ENCODE peak calls at places on chromosome 4, in four cellular contexts. U is uterus, J is tibial artery, W is colonic mucosa. L is an unnamed sample.
A peak's percentile ranks its signal among the peaks of the same experiment; 100 is the strongest.

GRCh38 chr4:138510053-138510452 is 267.9 kb upstream of the SLC7A11 start:
- DNase-seq in J (no peak), W (no peak), U (no peak), L (peak; percentile 9)

GRCh38 chr4:184453402-184454160 is 20.8 kb downstream of the IRF2 start:
- DNase-seq in U (no peak), J (no peak), W (peak; percentile 50), L (peak; percentile 95)

GRCh38 chr4:176735300-176735699 is 57.4 kb downstream of the VEGFC start:
- DNase-seq in U (no peak), J (no peak), W (no peak), L (peak; percentile 38)

GRCh38 chr4:168803727-168804126 is 206.3 kb downstream of the CBR4 start:
- DNase-seq in J (no peak), U (no peak), W (no peak), L (peak; percentile 82)

GRCh38 chr4:127604949-127605709 is 27.6 kb upstream of the INTU start:
- DNase-seq in U (no peak), J (no peak), W (no peak), L (peak; percentile 39)

GRCh38 chr4:57607616-57608150 is 497.5 kb upstream of the IGFBP7 start:
- DNase-seq in U (no peak), J (no peak), W (no peak), L (no peak)

GRCh38 chr4:70838972-70839536 is 636 bp downstream of the GRSF1 start:
- DNase-seq in W (peak; percentile 63), U (peak; percentile 53), J (peak; percentile 61), L (peak; percentile 75)

GRCh38 chr4:119039160-119039559 is 96.5 kb upstream of the MYOZ2 start:
- DNase-seq in J (no peak), W (no peak), U (no peak), L (no peak)

GRCh38 chr4:187608001-187608421 is 387.6 kb upstream of the ZFP42 start:
- DNase-seq in W (no peak), J (no peak), U (no peak), L (peak; percentile 54)

GRCh38 chr4:168995537-168996295 is 14.3 kb downstream of the CBR4 start:
- DNase-seq in U (no peak), W (no peak), J (no peak), L (peak; percentile 34)

GRCh38 chr4:113740857-113741379 is 20.6 kb downstream of the CAMK2D start:
- DNase-seq in W (no peak), J (no peak), U (no peak), L (no peak)

GRCh38 chr4:75018811-75019210 is 85.9 kb downstream of the PARM1 start:
- DNase-seq in W (no peak), U (no peak), J (no peak), L (no peak)

GRCh38 chr4:168877779-168878491 is 132.1 kb downstream of the CBR4 start:
- DNase-seq in W (peak; percentile 27), J (peak; percentile 56), U (no peak), L (no peak)

GRCh38 chr4:1072830-1073446 is 40.4 kb downstream of the RNF212 start:
- DNase-seq in W (peak; percentile 79), U (peak; percentile 53), J (peak; percentile 54), L (peak; percentile 65)

GRCh38 chr4:169152899-169153298 is 117.9 kb downstream of the SH3RF1 start:
- DNase-seq in U (no peak), W (no peak), J (no peak), L (no peak)

GRCh38 chr4:126591583-126591982 is 1041.2 kb upstream of the INTU start:
- DNase-seq in J (no peak), W (no peak), U (no peak), L (no peak)

GRCh38 chr4:1711906-1712215 is 258 bp downstream of the SLBP start:
- DNase-seq in U (no peak), W (no peak), J (no peak), L (peak; percentile 46)

GRCh38 chr4:79281577-79282359 is 44.1 kb downstream of the NAA11 start:
- DNase-seq in J (no peak), U (no peak), W (no peak), L (peak; percentile 19)

GRCh38 chr4:73577371-73577770 is 42.9 kb downstream of the RASSF6 start:
- DNase-seq in U (no peak), W (no peak), J (no peak), L (no peak)

GRCh38 chr4:74426101-74426500 is 18.8 kb upstream of the AREG start:
- DNase-seq in U (no peak), J (no peak), W (no peak), L (peak; percentile 96)

GRCh38 chr4:60506061-60506460 is 694.1 kb upstream of the ADGRL3 start:
- DNase-seq in J (no peak), W (no peak), U (no peak), L (no peak)

DNA sequence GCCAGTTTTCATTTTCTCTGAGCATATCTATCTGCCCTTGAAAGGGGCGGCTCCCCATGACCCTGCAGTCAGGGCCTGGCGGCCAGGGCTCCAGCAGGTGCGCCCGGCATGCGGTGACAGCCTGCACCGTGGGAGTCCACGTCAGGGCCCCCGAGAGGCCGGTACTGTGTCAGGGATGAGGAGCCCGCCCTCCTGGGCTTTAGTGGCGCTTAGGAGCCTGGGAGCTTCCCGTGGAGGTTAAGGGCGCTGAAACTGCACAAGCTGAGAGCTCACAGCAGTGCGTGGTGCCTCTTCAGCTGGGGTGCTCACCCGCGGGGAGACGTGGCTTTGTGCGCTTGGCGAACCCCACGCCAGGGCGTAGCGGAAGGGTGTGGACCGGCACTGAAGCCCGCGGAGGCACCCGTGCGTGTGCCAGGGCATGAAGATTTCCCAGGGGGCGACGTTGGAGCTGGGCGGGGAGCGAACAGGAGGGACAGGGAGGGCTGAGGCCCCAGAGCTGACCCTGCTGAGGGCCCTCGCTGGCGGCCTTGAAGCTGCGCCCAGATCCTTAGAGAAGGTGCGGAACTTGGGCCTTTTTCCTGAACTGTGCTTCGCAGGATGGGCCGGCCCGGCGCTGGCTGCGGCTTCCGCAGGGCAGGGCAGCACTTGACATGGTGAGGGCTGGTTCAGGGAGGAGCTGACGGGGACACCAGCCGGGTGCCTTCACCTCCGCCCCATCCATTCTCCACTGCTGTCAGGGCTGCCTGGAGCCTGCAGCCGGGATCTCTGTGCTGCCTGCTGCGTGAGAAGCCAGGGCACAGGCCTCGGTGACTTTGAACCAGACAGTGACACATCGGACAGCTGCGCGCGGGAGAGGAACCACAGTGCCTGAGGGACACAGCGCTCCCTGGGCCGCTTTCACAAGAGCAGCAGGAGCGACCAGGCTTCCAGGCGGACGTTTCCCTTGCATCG is 32.9 kb downstream of the HTT-AS start:
- DNase-seq in W (peak; percentile 63), J (peak; percentile 67), U (no peak), L (peak; percentile 75)
- H3K4me3 ChIP-seq in W (peak overlapping the region; percentile 44), J (peak overlapping the region; percentile 49), U (peak overlapping the region; percentile 24), L (peak overlapping the region; percentile 76)

GRCh38 chr4:108556166-108556565 is 64.2 kb upstream of the RPL34 start:
- DNase-seq in J (no peak), W (no peak), U (no peak), L (no peak)
- H3K4me1 ChIP-seq in J (no peaks in the 10 kb centered on the region), W (no peaks in the 10 kb centered on the region), U (no peaks in the 10 kb centered on the region), L (no peaks in the 10 kb centered on the region)

GRCh38 chr4:54226399-54227260 is 2.5 kb upstream of the PDGFRA start:
- DNase-seq in J (peak; percentile 79), U (peak; percentile 81), W (peak; percentile 45), L (peak; percentile 87)
- H3K4me3 ChIP-seq in J (peak overlapping the region; percentile 69), U (peak overlapping the region; percentile 18), W (peak overlapping the region; percentile 23), L (peak overlapping the region; percentile 40)

GRCh38 chr4:14864365-14864762 is 137.9 kb upstream of the CPEB2 start:
- DNase-seq in U (no peak), W (no peak), J (no peak), L (no peak)
- H3K4me1 ChIP-seq in U (no peaks in the 10 kb centered on the region), W (no peaks in the 10 kb centered on the region), J (peaks cover 32% of the 10 kb centered on the region), L (no peaks in the 10 kb centered on the region)

GRCh38 chr4:85474356-85474755 is 594 bp upstream of the ARHGAP24 start:
- DNase-seq in J (no peak), W (no peak), U (no peak), L (no peak)

GRCh38 chr4:85477538-85477937 is 2.6 kb downstream of the ARHGAP24 start:
- DNase-seq in W (no peak), U (no peak), J (no peak), L (peak; percentile 18)

GRCh38 chr4:85474818-85475630 is at the start of gene ARHGAP24:
- DNase-seq in U (peak; percentile 77), J (peak; percentile 81), W (peak; percentile 87), L (peak; percentile 99)

GRCh38 chr4:85478576-85478975 is 3.6 kb downstream of the ARHGAP24 start:
- DNase-seq in J (no peak), W (no peak), U (no peak), L (peak; percentile 48)

GRCh38 chr4:85475631-85476233 is 782 bp downstream of the ARHGAP24 start:
- DNase-seq in W (peak; percentile 28), U (no peak), J (no peak), L (peak; percentile 63)
- H3K4me3 ChIP-seq in W (peak overlapping the region; percentile 47), U (peak overlapping the region; percentile 61), J (peak overlapping the region; percentile 53), L (peak overlapping the region; percentile 58)

GRCh38 chr4:85061974-85062373 is 95.5 kb upstream of the WDFY3 start:
- DNase-seq in J (no peak), W (no peak), U (no peak), L (no peak)

DNA sequence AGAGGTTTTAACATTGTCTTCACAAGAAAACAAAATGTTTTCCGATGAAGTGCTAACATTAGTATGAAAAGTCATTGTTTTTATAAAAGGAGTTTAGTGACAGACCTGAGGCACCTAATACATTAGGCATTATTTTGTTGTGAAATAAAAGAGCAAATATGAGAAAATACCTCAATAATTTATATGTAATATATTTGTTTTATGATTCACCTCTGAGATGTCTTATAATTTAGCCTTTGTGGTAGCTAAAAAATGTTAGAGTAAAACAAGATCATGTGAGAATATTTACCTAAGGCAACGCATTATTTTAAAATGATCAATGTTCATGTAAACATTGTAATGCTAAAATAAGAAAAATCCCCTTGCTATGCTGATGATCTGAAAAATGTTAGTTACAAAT is 100.9 kb upstream of the WDFY3 start:
- DNase-seq in J (no peak), W (no peak), U (no peak), L (no peak)
- H3K4me1 ChIP-seq in J (no peaks in the 10 kb centered on the region), W (no peaks in the 10 kb centered on the region), U (no peaks in the 10 kb centered on the region), L (no peaks in the 10 kb centered on the region)